ENCODE peak calls at places on chromosomes 16 and 17, in four cellular contexts. One of them, this sample, is unnamed.

GRCh38 chr16:87322833-87323726 is 5.9 kb upstream of the C16orf95 start:
- DNase-seq in T-helper 2 cell: no peak
- DNase-seq in left ventricle myocardium inferior: no peak
- DNase-seq in stimulated activated CD8-positive, alpha-beta memory T cell treated with anti-CD3 and anti-CD28 coated beads, Interleukin-7, amount 100 ng/mL, for 1 hour: no peak
- DNase-seq in this sample: no peak

GRCh38 chr17:11490171-11490760 is 108.0 kb upstream of the DNAH9 start:
- DNase-seq in T-helper 2 cell: no peak
- DNase-seq in left ventricle myocardium inferior: no peak
- DNase-seq in stimulated activated CD8-positive, alpha-beta memory T cell treated with anti-CD3 and anti-CD28 coated beads, Interleukin-7, amount 100 ng/mL, for 1 hour: no peak
- DNase-seq in this sample: no peak

GRCh38 chr16:526181-527014 is 1.1 kb upstream of the CAPN15 start:
- DNase-seq in T-helper 2 cell: no peak
- DNase-seq in left ventricle myocardium inferior: peak
- DNase-seq in stimulated activated CD8-positive, alpha-beta memory T cell treated with anti-CD3 and anti-CD28 coated beads, Interleukin-7, amount 100 ng/mL, for 1 hour: no peak
- DNase-seq in this sample: peak

GRCh38 chr16:54285414-54286066 is 1.0 kb downstream of the IRX3 start:
- DNase-seq in T-helper 2 cell: no peak
- DNase-seq in left ventricle myocardium inferior: peak
- DNase-seq in stimulated activated CD8-positive, alpha-beta memory T cell treated with anti-CD3 and anti-CD28 coated beads, Interleukin-7, amount 100 ng/mL, for 1 hour: no peak
- DNase-seq in this sample: no peak

GRCh38 chr16:29860218-29860617 is 2.8 kb downstream of the CDIPT start:
- DNase-seq in T-helper 2 cell: no peak
- DNase-seq in left ventricle myocardium inferior: peak
- DNase-seq in stimulated activated CD8-positive, alpha-beta memory T cell treated with anti-CD3 and anti-CD28 coated beads, Interleukin-7, amount 100 ng/mL, for 1 hour: no peak
- DNase-seq in this sample: no peak

GRCh38 chr17:39239640-39240314 is 14.0 kb upstream of the STAC2 start:
- DNase-seq in T-helper 2 cell: peak
- DNase-seq in left ventricle myocardium inferior: no peak
- DNase-seq in stimulated activated CD8-positive, alpha-beta memory T cell treated with anti-CD3 and anti-CD28 coated beads, Interleukin-7, amount 100 ng/mL, for 1 hour: peak
- DNase-seq in this sample: peak

GRCh38 chr17:29154516-29155234 is 25.5 kb downstream of the MYO18A start:
- DNase-seq in T-helper 2 cell: no peak
- DNase-seq in left ventricle myocardium inferior: peak
- DNase-seq in stimulated activated CD8-positive, alpha-beta memory T cell treated with anti-CD3 and anti-CD28 coated beads, Interleukin-7, amount 100 ng/mL, for 1 hour: no peak
- DNase-seq in this sample: peak

GRCh38 chr16:56688762-56689161 is 6.5 kb downstream of the MT1X start:
- DNase-seq in T-helper 2 cell: no peak
- DNase-seq in left ventricle myocardium inferior: no peak
- DNase-seq in stimulated activated CD8-positive, alpha-beta memory T cell treated with anti-CD3 and anti-CD28 coated beads, Interleukin-7, amount 100 ng/mL, for 1 hour: no peak
- DNase-seq in this sample: no peak

GRCh38 chr17:1471490-1471889 is 15.5 kb upstream of the CRK start:
- DNase-seq in T-helper 2 cell: no peak
- DNase-seq in left ventricle myocardium inferior: no peak
- DNase-seq in stimulated activated CD8-positive, alpha-beta memory T cell treated with anti-CD3 and anti-CD28 coated beads, Interleukin-7, amount 100 ng/mL, for 1 hour: no peak
- DNase-seq in this sample: no peak

GRCh38 chr17:27585153-27585681 is 45.8 kb upstream of the LGALS9 start:
- DNase-seq in T-helper 2 cell: no peak
- DNase-seq in left ventricle myocardium inferior: no peak
- DNase-seq in stimulated activated CD8-positive, alpha-beta memory T cell treated with anti-CD3 and anti-CD28 coated beads, Interleukin-7, amount 100 ng/mL, for 1 hour: no peak
- DNase-seq in this sample: no peak

GRCh38 chr16:46658925-46659324 is 30.1 kb downstream of the VPS35 start:
- DNase-seq in T-helper 2 cell: no peak
- DNase-seq in left ventricle myocardium inferior: no peak
- DNase-seq in stimulated activated CD8-positive, alpha-beta memory T cell treated with anti-CD3 and anti-CD28 coated beads, Interleukin-7, amount 100 ng/mL, for 1 hour: no peak
- DNase-seq in this sample: peak

GRCh38 chr17:10059684-10060211 is 138.7 kb downstream of the GAS7 start:
- DNase-seq in T-helper 2 cell: no peak
- DNase-seq in left ventricle myocardium inferior: peak
- DNase-seq in stimulated activated CD8-positive, alpha-beta memory T cell treated with anti-CD3 and anti-CD28 coated beads, Interleukin-7, amount 100 ng/mL, for 1 hour: no peak
- DNase-seq in this sample: no peak

GRCh38 chr17:17151962-17152361 is 54.2 kb downstream of the PLD6 start:
- DNase-seq in T-helper 2 cell: no peak
- DNase-seq in left ventricle myocardium inferior: peak
- DNase-seq in stimulated activated CD8-positive, alpha-beta memory T cell treated with anti-CD3 and anti-CD28 coated beads, Interleukin-7, amount 100 ng/mL, for 1 hour: no peak
- DNase-seq in this sample: no peak